ENCODE peak calls at places on chromosomes 13 and 19, in ten cellular contexts. W is NCI-H1417 treated with DMSO at 0.1 percent for 48 hours; O is SHP77; M is hippocampal formation; D is endothelial cell; Z is activated effector memory CD4-positive, alpha-beta T cell treated with anti-CD3 and anti-CD28 coated beads, Interleukin-2, amount 50 U/mL, for 16 hours; E is caudate nucleus; Y is HS-27A; U is H9; H is kidney tubule cell. X is an unnamed sample.

GRCh38 chr19:18137242-18137641 is 15.7 kb upstream of the PIK3R2 start:
- DNase-seq in H (no peak), M (no peak), Y (no peak), O (no peak), Z (no peak), W (no peak), U (no peak), E (no peak), D (no peak), X (no peak)

GRCh38 chr19:27896091-27896490 is 1316.9 kb downstream of the UQCRFS1 start:
- DNase-seq in Y (no peak), M (no peak), H (no peak), Z (no peak), U (no peak), E (no peak), O (no peak), W (no peak), D (no peak), X (no peak)

GRCh38 chr19:40241809-40242384 is 15.4 kb upstream of the CCNP start:
- DNase-seq in U (no peak), Y (no peak), H (no peak), D (no peak), Z (no peak), E (peak; percentile 24), M (peak; percentile 82), W (no peak), O (no peak), X (no peak)

GRCh38 chr19:1006711-1007398 is 6.6 kb downstream of the GRIN3B start:
- DNase-seq in E (no peak), W (no peak), H (no peak), D (no peak), Y (no peak), U (no peak), O (no peak), M (no peak), Z (no peak), X (no peak)

GRCh38 chr13:37978680-37979079 is 109.1 kb upstream of the TRPC4 start:
- DNase-seq in Z (no peak), E (no peak), W (no peak), U (no peak), M (no peak), D (no peak), H (no peak), Y (no peak), O (no peak), X (no peak)

GRCh38 chr19:10936661-10937084 is 8.1 kb downstream of the TIMM29 start:
- DNase-seq in Y (no peak), U (peak; percentile 78), O (peak; percentile 81), W (peak; percentile 62), Z (no peak), E (no peak), D (peak; percentile 64), M (peak; percentile 15), H (peak; percentile 83), X (peak; percentile 79)

GRCh38 chr19:29075149-29075548 is 137.8 kb downstream of the UQCRFS1 start:
- DNase-seq in W (no peak), E (no peak), H (no peak), M (no peak), U (no peak), D (no peak), Y (no peak), Z (peak; percentile 28), O (no peak), X (no peak)

GRCh38 chr19:19451429-19452240 is 46.2 kb downstream of the GATAD2A start:
- DNase-seq in M (no peak), H (no peak), Z (peak; percentile 70), O (no peak), E (no peak), W (no peak), Y (no peak), U (no peak), D (no peak), X (no peak)

GRCh38 chr13:53743906-53744305 is 715.3 kb downstream of the OLFM4 start:
- DNase-seq in E (no peak), O (no peak), M (no peak), Y (no peak), W (no peak), H (no peak), U (no peak), D (no peak), Z (no peak), X (no peak)

GRCh38 chr19:8552810-8553209 is 24.4 kb downstream of the MYO1F start:
- DNase-seq in E (no peak), Z (no peak), U (peak; percentile 58), O (peak; percentile 9), M (no peak), Y (no peak), D (peak; percentile 17), H (peak; percentile 27), W (no peak), X (peak; percentile 58)